ENCODE peak calls at places on chromosomes 12 and 14, in eight cellular contexts. R, O, N, T, X, G, P and K are unnamed samples.

GRCh38 chr12:96516472-96517417 is 27.4 kb downstream of the CFAP54 start:
- DNase-seq in P (peak; percentile 28), X (peak; percentile 74), T (peak; percentile 84), O (peak; percentile 92), R (peak; percentile 68), G (peak; percentile 41), N (peak; percentile 54), K (peak; percentile 83)

GRCh38 chr14:102932484-102933248 is 10.2 kb downstream of the AMN start:
- DNase-seq in P (no peak), O (no peak), X (no peak), T (no peak), R (no peak), N (no peak), G (no peak), K (peak; percentile 29)

GRCh38 chr12:29620030-29620429 is 122.5 kb upstream of the OVCH1 start:
- DNase-seq in T (no peak), X (no peak), G (no peak), P (no peak), N (no peak), R (no peak), O (no peak), K (no peak)

GRCh38 chr12:24991209-24992049 is 42.5 kb upstream of the BCAT1 start:
- DNase-seq in N (peak; percentile 57), P (peak; percentile 18), O (no peak), T (no peak), X (peak; percentile 61), R (no peak), G (no peak), K (no peak)

GRCh38 chr14:104700224-104700623 is 10.8 kb downstream of the INF2 start:
- DNase-seq in G (no peak), X (no peak), O (peak; percentile 66), R (no peak), T (no peak), P (no peak), N (no peak), K (no peak)

GRCh38 chr14:74135386-74135785 is 50.6 kb downstream of the LIN52 start:
- DNase-seq in O (no peak), T (no peak), G (no peak), P (no peak), N (no peak), R (no peak), X (peak; percentile 98), K (no peak)

GRCh38 chr14:97719043-97719442 is 921.9 kb downstream of the VRK1 start:
- DNase-seq in O (no peak), N (no peak), P (no peak), R (no peak), T (no peak), G (no peak), X (no peak), K (no peak)

GRCh38 chr14:94952097-94952496 is 182.2 kb upstream of the GSC start:
- DNase-seq in G (no peak), T (no peak), X (no peak), P (no peak), N (no peak), R (no peak), O (no peak), K (no peak)

GRCh38 chr14:89465894-89466293 is 48.9 kb upstream of the FOXN3 start:
- DNase-seq in X (no peak), O (no peak), N (no peak), P (no peak), R (no peak), T (no peak), G (no peak), K (no peak)

GRCh38 chr12:68477256-68477655 is 133.4 kb upstream of the RAP1B start:
- DNase-seq in P (no peak), O (no peak), X (peak; percentile 53), R (no peak), G (no peak), T (no peak), N (no peak), K (no peak)

GRCh38 chr14:81452766-81453165 is 52.6 kb upstream of the STON2 start:
- DNase-seq in T (peak; percentile 46), P (no peak), R (no peak), O (no peak), X (no peak), N (no peak), G (no peak), K (no peak)

GRCh38 chr12:90287585-90287984 is 578.9 kb upstream of the ATP2B1 start:
- DNase-seq in X (peak; percentile 13), R (no peak), N (no peak), T (no peak), P (no peak), O (no peak), G (no peak), K (no peak)

GRCh38 chr12:107634530-107634929 is 51.1 kb upstream of the PWP1 start:
- DNase-seq in T (no peak), G (no peak), X (no peak), N (no peak), P (no peak), O (peak; percentile 78), R (no peak), K (no peak)

GRCh38 chr14:37874429-37875109 is 279.1 kb downstream of the TTC6 start:
- DNase-seq in X (peak; percentile 33), O (peak; percentile 98), P (peak; percentile 43), R (peak; percentile 89), N (peak; percentile 50), G (no peak), T (peak; percentile 84), K (peak; percentile 86)

GRCh38 chr12:25377475-25378179 is 126.9 kb upstream of the KRAS start:
- DNase-seq in G (no peak), T (no peak), O (peak; percentile 46), N (no peak), P (no peak), R (no peak), X (peak; percentile 76), K (no peak)

GRCh38 chr12:50086148-50086547 is 1.0 kb downstream of the SMARCD1 start:
- DNase-seq in N (no peak), R (no peak), P (no peak), O (no peak), G (no peak), X (no peak), T (no peak), K (no peak)

GRCh38 chr12:6213969-6214368 is 13.8 kb downstream of the CD9 start:
- DNase-seq in G (no peak), O (no peak), R (no peak), N (no peak), X (no peak), T (no peak), P (no peak), K (no peak)

GRCh38 chr12:131253376-131254026 is 299.8 kb downstream of the ADGRD1 start:
- DNase-seq in X (no peak), P (no peak), N (no peak), G (no peak), T (no peak), O (no peak), R (no peak), K (no peak)